ENCODE peak calls at places on chromosomes 6 and 20, in nine cellular contexts. N, X, I, P, U, Q, R, A and T are unnamed samples.

GRCh38 chr6:53744321-53744720 is 50.5 kb upstream of the LRRC1 start:
- DNase-seq in N (no peak), X (no peak), I (no peak), P (no peak), U (no peak), Q (no peak), R (no peak), A (no peak), T (no peak)

GRCh38 chr6:132730560-132730959 is 16.7 kb upstream of the VNN1 start:
- DNase-seq in N (no peak), X (peak), I (no peak), P (no peak), U (no peak), Q (no peak), R (no peak), A (peak), T (no peak)

GRCh38 chr20:47227119-47227518 is 129.4 kb downstream of the ZMYND8 start:
- DNase-seq in N (no peak), X (no peak), I (no peak), P (no peak), U (no peak), Q (no peak), R (no peak), A (no peak), T (no peak)

GRCh38 chr20:63273635-63274380 is 1.2 kb downstream of the ARFGAP1 start:
- DNase-seq in N (no peak), X (peak), I (no peak), P (peak), U (peak), Q (peak), R (no peak), A (peak), T (peak)

GRCh38 chr6:166169549-166170421 is 2.1 kb upstream of the TBXT start:
- DNase-seq in N (no peak), X (no peak), I (no peak), P (no peak), U (no peak), Q (peak), R (no peak), A (no peak), T (no peak)

GRCh38 chr6:170584954-170585498 is 589 bp upstream of the PDCD2 start:
- DNase-seq in N (no peak), X (no peak), I (no peak), P (no peak), U (no peak), Q (peak), R (no peak), A (no peak), T (no peak)

GRCh38 chr20:24820345-24820744 is 128.7 kb upstream of the CST7 start:
- DNase-seq in N (no peak), X (no peak), I (no peak), P (no peak), U (no peak), Q (no peak), R (no peak), A (no peak), T (no peak)

GRCh38 chr6:77814119-77814518 is 161.3 kb downstream of the MEI4 start:
- DNase-seq in N (no peak), X (no peak), I (no peak), P (no peak), U (no peak), Q (no peak), R (no peak), A (no peak), T (no peak)

GRCh38 chr6:73032586-73032985 is 192.7 kb downstream of the KHDC1L start:
- DNase-seq in N (peak), X (no peak), I (no peak), P (no peak), U (no peak), Q (no peak), R (no peak), A (peak), T (peak)

GRCh38 chr20:11675920-11676617 is 241.6 kb upstream of the BTBD3 start:
- DNase-seq in N (no peak), X (no peak), I (no peak), P (no peak), U (no peak), Q (no peak), R (no peak), A (peak), T (peak)

GRCh38 chr20:1440024-1440423 is 26.6 kb downstream of the NSFL1C start:
- DNase-seq in N (peak), X (no peak), I (no peak), P (no peak), U (no peak), Q (peak), R (no peak), A (peak), T (no peak)

GRCh38 chr6:41200901-41201783 is at the start of gene TREML2:
- DNase-seq in N (no peak), X (no peak), I (no peak), P (no peak), U (no peak), Q (no peak), R (no peak), A (no peak), T (no peak)

GRCh38 chr20:1336699-1337387 is 7.9 kb upstream of the SDCBP2 start:
- DNase-seq in N (no peak), X (no peak), I (peak), P (no peak), U (peak), Q (no peak), R (peak), A (peak), T (peak)

GRCh38 chr6:15183979-15184378 is 61.9 kb upstream of the JARID2 start:
- DNase-seq in N (no peak), X (no peak), I (no peak), P (no peak), U (no peak), Q (no peak), R (no peak), A (no peak), T (no peak)

GRCh38 chr6:125219451-125219942 is 65.9 kb downstream of the TPD52L1 start:
- DNase-seq in N (no peak), X (no peak), I (no peak), P (peak), U (no peak), Q (no peak), R (no peak), A (no peak), T (no peak)

GRCh38 chr6:158053377-158054313 is 72.0 kb downstream of the SYNJ2 start:
- DNase-seq in N (no peak), X (no peak), I (peak), P (no peak), U (no peak), Q (no peak), R (peak), A (no peak), T (no peak)

GRCh38 chr20:45971425-45971674 is 653 bp downstream of the ZNF335 start:
- DNase-seq in N (no peak), X (no peak), I (no peak), P (no peak), U (no peak), Q (no peak), R (no peak), A (no peak), T (no peak)

GRCh38 chr6:32603888-32604287 is 14.2 kb upstream of the HLA-DRB1 start:
- DNase-seq in N (no peak), X (no peak), I (no peak), P (no peak), U (no peak), Q (no peak), R (no peak), A (no peak), T (no peak)

GRCh38 chr6:130713144-130713543 is 114.1 kb upstream of the SMLR1 start:
- DNase-seq in N (no peak), X (no peak), I (no peak), P (no peak), U (no peak), Q (peak), R (no peak), A (no peak), T (no peak)

GRCh38 chr20:4038047-4038459 is 22.7 kb upstream of the RNF24 start:
- DNase-seq in N (no peak), X (no peak), I (peak), P (peak), U (peak), Q (no peak), R (peak), A (peak), T (peak)

GRCh38 chr20:44423480-44423879 is 52.2 kb upstream of the TTPAL start:
- DNase-seq in N (no peak), X (no peak), I (no peak), P (no peak), U (no peak), Q (peak), R (no peak), A (no peak), T (no peak)

GRCh38 chr6:117089604-117090003 is 175.8 kb upstream of the VGLL2 start:
- DNase-seq in N (no peak), X (no peak), I (no peak), P (no peak), U (no peak), Q (no peak), R (no peak), A (no peak), T (no peak)

GRCh38 chr6:140082867-140083297 is 708.4 kb upstream of the CITED2 start:
- DNase-seq in N (no peak), X (peak), I (no peak), P (no peak), U (no peak), Q (no peak), R (no peak), A (peak), T (no peak)

GRCh38 chr6:10441004-10441654 is 26.3 kb upstream of the TFAP2A start:
- DNase-seq in N (peak), X (peak), I (no peak), P (peak), U (no peak), Q (no peak), R (no peak), A (peak), T (peak)

GRCh38 chr6:85416049-85416448 is 33.8 kb upstream of the NT5E start:
- DNase-seq in N (no peak), X (peak), I (no peak), P (no peak), U (no peak), Q (no peak), R (no peak), A (peak), T (no peak)

GRCh38 chr6:44245912-44246662 is 814 bp upstream of the HSP90AB1 start:
- DNase-seq in N (peak), X (no peak), I (peak), P (peak), U (peak), Q (peak), R (peak), A (peak), T (no peak)

GRCh38 chr20:37386505-37387201 is 40.7 kb downstream of the SRC start:
- DNase-seq in N (no peak), X (no peak), I (peak), P (no peak), U (no peak), Q (peak), R (peak), A (no peak), T (no peak)

GRCh38 chr6:147677647-147678046 is 169.2 kb downstream of the SAMD5 start:
- DNase-seq in N (no peak), X (no peak), I (no peak), P (no peak), U (no peak), Q (no peak), R (no peak), A (no peak), T (no peak)

GRCh38 chr20:53154540-53154939 is 182.4 kb downstream of the TSHZ2 start:
- DNase-seq in N (no peak), X (no peak), I (no peak), P (no peak), U (no peak), Q (no peak), R (no peak), A (no peak), T (no peak)

GRCh38 chr20:59105581-59105980 is 58.0 kb upstream of the ZNF831 start:
- DNase-seq in N (no peak), X (no peak), I (no peak), P (no peak), U (no peak), Q (no peak), R (no peak), A (no peak), T (no peak)

GRCh38 chr6:157980288-157981131 is 1.2 kb upstream of the SYNJ2 start:
- DNase-seq in N (no peak), X (no peak), I (no peak), P (no peak), U (no peak), Q (no peak), R (no peak), A (no peak), T (no peak)

GRCh38 chr6:24205020-24205492 is 79.0 kb downstream of the NRSN1 start:
- DNase-seq in N (peak), X (no peak), I (no peak), P (no peak), U (peak), Q (peak), R (no peak), A (peak), T (peak)

GRCh38 chr6:130778946-130779657 is 48.1 kb upstream of the SMLR1 start:
- DNase-seq in N (no peak), X (peak), I (no peak), P (no peak), U (no peak), Q (no peak), R (no peak), A (peak), T (peak)

GRCh38 chr20:45781391-45781931 is 10.2 kb downstream of the WFDC3 start:
- DNase-seq in N (peak), X (peak), I (peak), P (no peak), U (no peak), Q (no peak), R (no peak), A (peak), T (peak)

GRCh38 chr6:87074051-87074711 is 20.7 kb downstream of the CGA start:
- DNase-seq in N (no peak), X (no peak), I (no peak), P (no peak), U (peak), Q (no peak), R (no peak), A (no peak), T (no peak)

DNA sequence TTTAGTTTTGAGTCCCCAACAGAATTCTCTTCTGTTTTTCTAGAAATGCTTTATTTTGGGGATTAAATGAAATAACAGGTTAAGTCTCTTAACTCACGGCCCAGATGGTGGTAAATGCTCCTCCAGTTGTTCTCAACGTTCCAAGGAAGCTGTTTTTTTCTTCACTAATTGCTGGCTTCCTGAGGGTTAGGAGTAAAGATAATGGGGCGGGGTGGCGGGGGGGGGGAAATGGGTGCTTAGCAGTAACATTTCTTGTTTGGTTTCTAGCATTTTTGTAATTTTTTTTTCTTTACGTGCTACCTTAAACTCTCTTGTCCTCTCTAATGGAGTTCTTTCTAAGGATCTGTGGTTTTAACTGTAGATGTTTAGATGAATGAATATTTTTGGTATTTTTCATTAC is 2.2 kb downstream of the SRSF3 start:
- DNase-seq in N (no peak), X (no peak), I (no peak), P (no peak), U (no peak), Q (no peak), R (no peak), A (no peak), T (no peak)
- H3K4me3 ChIP-seq in N (peak), X (peak), I (peak), P (peak), U (peak), Q (peak), R (peak), A (peak), T (peak)

GRCh38 chr6:13273202-13273930 is 55.0 kb downstream of the TBC1D7 start:
- DNase-seq in N (no peak), X (no peak), I (no peak), P (no peak), U (no peak), Q (no peak), R (no peak), A (peak), T (no peak)

GRCh38 chr6:13273931-13274706 is 54.2 kb downstream of the TBC1D7 start:
- DNase-seq in N (no peak), X (no peak), I (peak), P (no peak), U (peak), Q (no peak), R (no peak), A (no peak), T (no peak)

GRCh38 chr6:13275435-13275989 is 52.8 kb downstream of the TBC1D7 start:
- DNase-seq in N (no peak), X (no peak), I (no peak), P (no peak), U (no peak), Q (no peak), R (no peak), A (no peak), T (no peak)

GRCh38 chr6:13277231-13277630 is 51.1 kb downstream of the TBC1D7 start:
- DNase-seq in N (no peak), X (no peak), I (no peak), P (no peak), U (no peak), Q (no peak), R (no peak), A (no peak), T (no peak)

GRCh38 chr6:13274707-13275434 is 53.5 kb downstream of the TBC1D7 start:
- DNase-seq in N (no peak), X (no peak), I (no peak), P (no peak), U (no peak), Q (no peak), R (no peak), A (no peak), T (no peak)
- H3K4me3 ChIP-seq in N (no peak), X (no peak), I (no peak), P (no peak), U (no peak), Q (no peak), R (no peak), A (no peak), T (no peak)

DNA sequence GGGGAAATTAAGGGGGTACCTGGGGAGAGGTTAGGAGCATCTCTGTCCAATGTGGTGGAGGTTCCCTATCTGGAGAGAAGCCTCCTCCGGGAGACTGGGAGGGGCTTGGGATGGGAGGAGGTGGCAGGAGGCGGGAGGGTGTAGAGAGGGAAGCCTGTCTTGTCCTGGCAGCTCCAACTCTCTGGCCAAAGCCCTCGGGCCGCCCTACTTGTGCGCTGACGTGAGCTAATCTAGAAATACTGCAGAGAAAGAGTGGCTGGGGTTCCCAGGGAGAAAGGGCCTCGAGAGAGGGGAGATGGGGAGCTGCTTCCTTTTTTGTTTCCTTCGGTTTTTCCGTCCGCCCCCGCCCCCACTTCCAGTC is 1.6 kb upstream of the SLC32A1 start:
- DNase-seq in N (no peak), X (no peak), I (no peak), P (no peak), U (no peak), Q (peak), R (no peak), A (no peak), T (no peak)
- H3K4me3 ChIP-seq in N (no peak), X (no peak), I (no peak), P (no peak), U (no peak), Q (peak), R (no peak), A (no peak), T (no peak)

GRCh38 chr6:167937301-167937700 is 60.2 kb upstream of the KIF25 start:
- DNase-seq in N (no peak), X (no peak), I (no peak), P (no peak), U (no peak), Q (no peak), R (no peak), A (no peak), T (no peak)
- H3K4me3 ChIP-seq in N (no peak), X (no peak), I (no peak), P (no peak), U (no peak), Q (no peak), R (peak), A (no peak), T (no peak)

DNA sequence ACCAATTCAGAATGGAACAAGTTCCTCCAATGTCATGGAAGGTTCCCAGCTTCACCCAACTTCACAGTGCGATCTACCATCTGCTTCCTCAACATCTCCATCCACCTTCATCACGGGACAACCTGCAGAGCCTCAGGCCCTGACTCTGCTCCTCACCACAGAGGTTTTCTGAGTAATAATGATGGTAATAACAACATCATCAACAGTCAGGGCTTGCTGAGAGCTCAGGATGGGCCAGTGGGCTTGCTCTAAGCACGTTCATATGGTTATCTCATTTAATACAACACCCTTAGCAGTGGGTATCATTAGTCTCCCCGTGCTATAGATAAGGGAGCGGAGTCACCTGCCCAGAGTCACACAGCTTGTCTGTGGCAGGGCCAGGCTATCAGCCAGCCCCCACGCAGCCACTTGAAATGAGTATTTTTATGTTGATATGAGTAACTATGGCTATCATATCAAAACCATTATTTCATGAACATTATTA is 38.6 kb downstream of the PREX1 start:
- DNase-seq in N (no peak), X (no peak), I (no peak), P (no peak), U (no peak), Q (no peak), R (no peak), A (no peak), T (no peak)
- H3K4me3 ChIP-seq in N (no peak), X (no peak), I (no peak), P (no peak), U (no peak), Q (no peak), R (no peak), A (no peak), T (no peak)

DNA sequence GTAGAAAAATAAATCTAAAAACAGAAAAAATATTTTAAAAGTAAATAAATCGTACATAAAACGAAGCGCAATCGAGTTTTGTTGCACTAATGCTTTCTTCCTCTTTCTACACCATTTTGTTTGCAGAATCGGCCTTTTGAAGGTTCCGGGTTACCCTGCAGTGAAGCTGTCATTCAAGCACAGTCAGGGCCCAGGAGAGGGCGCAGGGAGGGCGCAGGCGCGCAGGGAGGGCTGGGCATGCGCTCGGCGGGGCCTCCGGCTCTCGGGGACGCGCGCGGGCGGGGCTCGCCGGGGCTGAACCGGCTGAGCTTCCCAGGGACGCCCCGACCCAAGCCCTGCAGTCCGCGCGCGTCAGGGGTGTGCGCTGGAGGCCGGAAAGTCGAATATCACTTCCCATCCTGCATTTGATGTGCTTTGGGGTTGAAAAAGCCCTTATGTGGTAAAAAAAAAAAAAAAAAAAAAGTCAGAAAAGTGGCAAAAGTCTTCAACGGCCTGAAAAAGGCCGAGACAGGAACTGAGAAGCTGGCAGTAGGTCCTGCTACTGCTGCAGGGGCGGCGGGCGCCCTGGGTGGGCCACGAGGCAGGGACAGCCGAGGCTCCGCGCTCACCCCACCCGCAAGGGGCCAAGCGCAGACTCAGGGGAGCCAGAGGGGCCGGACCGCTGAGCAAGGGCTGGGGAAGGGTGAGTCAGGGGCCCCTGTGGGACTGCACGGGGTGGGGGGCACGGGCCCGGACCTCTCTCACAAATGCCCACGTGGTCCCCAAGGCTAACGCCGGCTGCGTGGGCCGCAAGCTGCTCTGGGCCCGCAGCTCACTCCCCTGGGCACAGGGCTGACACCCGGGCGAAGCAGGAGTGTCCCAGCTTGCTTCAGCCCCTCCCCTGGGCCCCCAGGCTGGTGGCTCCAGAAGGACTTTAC is 40.5 kb downstream of the THBS2 start:
- DNase-seq in N (peak), X (peak), I (peak), P (peak), U (peak), Q (peak), R (peak), A (peak), T (peak)
- H3K4me3 ChIP-seq in N (peak), X (no peak), I (peak), P (peak), U (peak), Q (peak), R (peak), A (peak), T (peak)